ENCODE peak calls at places on chromosomes 5 and 9, in four cellular contexts. One of them, this sample, is unnamed.

GRCh38 chr9:121800376-121800775 is 148.9 kb downstream of the DAB2IP start:
- DNase-seq in prostate gland: no peak
- DNase-seq in NCI-H1048: no peak
- DNase-seq in NCI-H524: no peak
- DNase-seq in this sample: no peak

GRCh38 chr9:127021664-127022337 is 100.6 kb downstream of the ANGPTL2 start:
- DNase-seq in NCI-H1048: no peak
- DNase-seq in prostate gland: peak
- DNase-seq in NCI-H524: peak
- DNase-seq in this sample: peak

GRCh38 chr5:120985526-120985925 is 521.4 kb downstream of the PRR16 start:
- DNase-seq in prostate gland: no peak
- DNase-seq in NCI-H524: no peak
- DNase-seq in NCI-H1048: no peak
- DNase-seq in this sample: no peak

GRCh38 chr5:177183142-177183541 is 49.6 kb downstream of the NSD1 start:
- DNase-seq in prostate gland: no peak
- DNase-seq in NCI-H1048: no peak
- DNase-seq in NCI-H524: no peak
- DNase-seq in this sample: no peak

GRCh38 chr9:755454-756381 is 85.8 kb upstream of the DMRT1 start:
- DNase-seq in NCI-H524: no peak
- DNase-seq in prostate gland: no peak
- DNase-seq in NCI-H1048: no peak
- DNase-seq in this sample: no peak

GRCh38 chr5:14414615-14415515 is 166.7 kb upstream of the OTULINL start:
- DNase-seq in prostate gland: no peak
- DNase-seq in NCI-H1048: no peak
- DNase-seq in NCI-H524: no peak
- DNase-seq in this sample: no peak

GRCh38 chr5:114473541-114473940 is 111.7 kb downstream of the KCNN2 start:
- DNase-seq in NCI-H1048: no peak
- DNase-seq in NCI-H524: no peak
- DNase-seq in prostate gland: peak
- DNase-seq in this sample: no peak

GRCh38 chr9:130039504-130040147 is 3.4 kb downstream of the FNBP1 start:
- DNase-seq in NCI-H524: no peak
- DNase-seq in prostate gland: no peak
- DNase-seq in NCI-H1048: no peak
- DNase-seq in this sample: no peak

GRCh38 chr5:60677831-60678664 is 21.9 kb downstream of the DEPDC1B start:
- DNase-seq in prostate gland: no peak
- DNase-seq in NCI-H524: peak
- DNase-seq in NCI-H1048: no peak
- DNase-seq in this sample: no peak

GRCh38 chr5:155625897-155626543 is 612.5 kb downstream of the KIF4B start:
- DNase-seq in NCI-H524: no peak
- DNase-seq in NCI-H1048: no peak
- DNase-seq in prostate gland: no peak
- DNase-seq in this sample: no peak

GRCh38 chr5:2993301-2993700 is 241.8 kb upstream of the IRX2 start:
- DNase-seq in NCI-H1048: no peak
- DNase-seq in prostate gland: no peak
- DNase-seq in NCI-H524: no peak
- DNase-seq in this sample: no peak

GRCh38 chr5:141992349-141992963 is 20.4 kb downstream of the GNPDA1 start:
- DNase-seq in NCI-H524: peak
- DNase-seq in NCI-H1048: no peak
- DNase-seq in prostate gland: peak
- DNase-seq in this sample: no peak

GRCh38 chr5:159303286-159303685 is 27.0 kb downstream of the IL12B start:
- DNase-seq in NCI-H524: no peak
- DNase-seq in NCI-H1048: no peak
- DNase-seq in prostate gland: no peak
- DNase-seq in this sample: no peak

GRCh38 chr9:98809311-98810105 is 2.0 kb downstream of the GALNT12 start:
- DNase-seq in prostate gland: no peak
- DNase-seq in NCI-H524: peak
- DNase-seq in NCI-H1048: no peak
- DNase-seq in this sample: no peak

GRCh38 chr5:133635051-133635450 is 22.7 kb upstream of the FSTL4 start:
- DNase-seq in NCI-H524: no peak
- DNase-seq in prostate gland: no peak
- DNase-seq in NCI-H1048: no peak
- DNase-seq in this sample: no peak

GRCh38 chr9:90505695-90506094 is 136.9 kb downstream of the DIRAS2 start:
- DNase-seq in NCI-H524: no peak
- DNase-seq in NCI-H1048: no peak
- DNase-seq in prostate gland: no peak
- DNase-seq in this sample: no peak

GRCh38 chr9:99030082-99030481 is 74.8 kb upstream of the TGFBR1 start:
- DNase-seq in NCI-H1048: no peak
- DNase-seq in prostate gland: no peak
- DNase-seq in NCI-H524: no peak
- DNase-seq in this sample: no peak

GRCh38 chr5:133458435-133458834 is 153.9 kb downstream of the FSTL4 start:
- DNase-seq in prostate gland: no peak
- DNase-seq in NCI-H524: no peak
- DNase-seq in NCI-H1048: no peak
- DNase-seq in this sample: no peak

GRCh38 chr9:6996061-6996854 is 238.5 kb downstream of the KDM4C start:
- DNase-seq in NCI-H524: no peak
- DNase-seq in NCI-H1048: no peak
- DNase-seq in prostate gland: no peak
- DNase-seq in this sample: no peak

GRCh38 chr5:102853680-102854079 is 98.6 kb downstream of the PAM start:
- DNase-seq in NCI-H524: no peak
- DNase-seq in prostate gland: no peak
- DNase-seq in NCI-H1048: no peak
- DNase-seq in this sample: no peak

GRCh38 chr5:3324421-3325101 is 271.1 kb upstream of the IRX1 start:
- DNase-seq in NCI-H524: no peak
- DNase-seq in prostate gland: no peak
- DNase-seq in NCI-H1048: no peak
- DNase-seq in this sample: no peak

GRCh38 chr5:109654455-109654854 is 35.3 kb upstream of the MAN2A1 start:
- DNase-seq in prostate gland: no peak
- DNase-seq in NCI-H524: no peak
- DNase-seq in NCI-H1048: no peak
- DNase-seq in this sample: no peak

This sample was measured in lower lobe of right lung.